ENCODE peak calls at places on chromosomes 4 and X, in seven cellular contexts. F is SK-N-SH, R is Panc1, G is stomach, Q is GM23248, Z is Peyer's patch, U is heart right ventricle. P is an unnamed sample.

GRCh38 chr4:8350841-8351461 is 81.4 kb downstream of the HTRA3 start:
- DNase-seq in F (peak; percentile 22), R (no peak), G (peak; percentile 24), Q (no peak), Z (no peak), U (no peak), P (no peak)

GRCh38 chr4:177573487-177573886 is 131.2 kb upstream of the AGA start:
- DNase-seq in F (no peak), R (no peak), G (no peak), Q (peak; percentile 87), Z (no peak), U (no peak), P (peak; percentile 69)

GRCh38 chrX:46573331-46573895 is at the start of gene CHST7:
- DNase-seq in F (peak; percentile 81), R (no peak), G (peak; percentile 52), Q (peak; percentile 81), Z (peak; percentile 61), U (peak; percentile 79), P (no peak)

GRCh38 chr4:147782087-147782781 is 50.3 kb downstream of the ARHGAP10 start:
- DNase-seq in F (no peak), R (no peak), G (no peak), Q (peak; percentile 49), Z (no peak), U (no peak), P (no peak)

GRCh38 chrX:13377537-13377936 is 57.7 kb upstream of the ATXN3L start:
- DNase-seq in F (peak; percentile 61), R (no peak), G (no peak), Q (peak; percentile 69), Z (no peak), U (no peak), P (peak; percentile 76)

GRCh38 chrX:139877710-139878414 is 55.0 kb downstream of the ATP11C start:
- DNase-seq in F (no peak), R (no peak), G (no peak), Q (peak; percentile 5), Z (no peak), U (no peak), P (no peak)

GRCh38 chrX:82218361-82218760 is 1016.5 kb downstream of the SH3BGRL start:
- DNase-seq in F (peak; percentile 8), R (no peak), G (no peak), Q (peak; percentile 23), Z (no peak), U (no peak), P (no peak)

GRCh38 chrX:150982235-150982785 is 825 bp upstream of the HMGB3 start:
- DNase-seq in F (no peak), R (no peak), G (no peak), Q (peak; percentile 45), Z (no peak), U (no peak), P (no peak)

GRCh38 chr4:183370786-183371185 is 48.6 kb upstream of the CLDN24 start:
- DNase-seq in F (no peak), R (no peak), G (no peak), Q (no peak), Z (no peak), U (no peak), P (no peak)

GRCh38 chrX:83510466-83511181 is 2.5 kb downstream of the POU3F4 start:
- DNase-seq in F (peak; percentile 10), R (no peak), G (no peak), Q (no peak), Z (no peak), U (no peak), P (no peak)

GRCh38 chrX:83508006-83508405 is at the start of gene POU3F4:
- DNase-seq in F (no peak), R (no peak), G (no peak), Q (peak; percentile 4), Z (no peak), U (no peak), P (no peak)

GRCh38 chrX:83508526-83509245 is 596 bp downstream of the POU3F4 start:
- DNase-seq in F (no peak), R (no peak), G (no peak), Q (no peak), Z (no peak), U (no peak), P (no peak)

GRCh38 chrX:83511208-83511607 is 3.1 kb downstream of the POU3F4 start:
- DNase-seq in F (peak; percentile 21), R (no peak), G (no peak), Q (no peak), Z (no peak), U (no peak), P (no peak)

DNA sequence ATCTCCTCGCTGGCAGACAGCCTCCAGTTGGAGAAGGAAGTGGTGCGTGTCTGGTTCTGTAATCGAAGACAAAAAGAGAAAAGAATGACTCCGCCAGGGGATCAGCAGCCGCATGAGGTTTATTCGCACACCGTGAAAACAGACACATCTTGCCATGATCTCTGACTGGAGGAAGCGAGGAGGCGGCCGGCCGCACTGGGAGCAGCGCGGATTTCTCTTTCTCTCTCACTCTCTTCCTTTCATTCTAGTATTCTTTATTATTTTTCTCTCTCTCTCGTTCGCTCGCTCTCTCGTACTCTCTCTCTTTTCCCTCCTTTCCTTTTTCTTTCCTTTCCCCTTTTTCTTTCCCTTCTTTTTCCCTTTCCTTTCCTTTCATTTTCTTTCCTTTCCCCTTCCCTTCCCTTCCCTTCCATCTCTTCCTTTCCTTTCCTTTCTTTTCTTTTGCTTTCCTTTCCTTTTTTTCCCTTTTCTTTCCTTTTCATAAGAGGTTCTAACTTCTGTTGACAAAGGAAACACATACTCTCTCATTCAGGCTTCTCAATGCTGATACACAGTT is 1.2 kb downstream of the POU3F4 start:
- DNase-seq in F (no peak), R (no peak), G (no peak), Q (no peak), Z (no peak), U (no peak), P (no peak)
- H3K4me3 ChIP-seq in F (no peak overlapping the region), R (no peak overlapping the region), G (no peak overlapping the region), Q (no peak overlapping the region), Z (no peak overlapping the region), U (no peak overlapping the region), P (no peak overlapping the region)

GRCh38 chrX:108734426-108734825 is 1.9 kb downstream of the IRS4 start:
- DNase-seq in F (peak; percentile 10), R (no peak), G (no peak), Q (no peak), Z (no peak), U (no peak), P (no peak)
- H3K4me3 ChIP-seq in F (no peak overlapping the region), R (no peak overlapping the region), G (no peak overlapping the region), Q (no peak overlapping the region), Z (no peak overlapping the region), U (no peak overlapping the region), P (no peak overlapping the region)

DNA sequence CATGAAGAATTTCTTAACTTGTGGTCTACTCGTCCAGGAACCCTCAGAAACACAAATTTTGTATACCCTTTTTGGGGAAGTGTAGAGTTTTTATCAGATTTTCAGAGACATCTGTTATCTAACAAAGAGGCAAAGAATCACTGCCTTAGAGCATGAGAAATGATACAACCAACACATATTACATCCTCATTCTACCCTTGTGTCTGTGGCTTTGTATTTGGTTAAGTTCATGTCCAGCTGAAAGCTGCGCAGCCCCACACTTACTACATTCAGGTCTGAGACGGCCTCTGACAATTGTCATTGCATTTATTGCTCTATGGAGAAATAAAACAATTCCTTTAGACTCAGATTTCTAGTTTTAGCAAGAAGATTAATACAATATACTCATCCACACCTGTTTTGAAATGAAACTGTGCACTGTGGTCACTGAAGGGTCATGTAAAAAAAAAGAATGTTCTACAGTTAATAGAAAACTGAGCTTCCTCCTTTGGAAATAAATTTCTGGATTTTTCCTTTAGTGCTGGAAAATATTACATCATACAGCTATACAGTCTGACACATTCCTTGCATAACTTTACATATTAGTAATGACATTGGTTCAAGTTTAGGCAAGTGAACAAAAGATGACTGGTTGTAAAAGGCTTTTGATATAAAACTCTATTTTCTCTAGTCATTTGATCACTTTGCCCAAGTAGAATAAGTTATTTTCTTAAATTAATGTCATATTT is 39.8 kb downstream of the GLRB start:
- DNase-seq in F (no peak), R (peak; percentile 7), G (no peak), Q (peak; percentile 81), Z (no peak), U (no peak), P (peak; percentile 17)
- H3K4me3 ChIP-seq in F (no peak overlapping the region), R (no peak overlapping the region), G (no peak overlapping the region), Q (no peak overlapping the region), Z (no peak overlapping the region), U (no peak overlapping the region), P (no peak overlapping the region)

DNA sequence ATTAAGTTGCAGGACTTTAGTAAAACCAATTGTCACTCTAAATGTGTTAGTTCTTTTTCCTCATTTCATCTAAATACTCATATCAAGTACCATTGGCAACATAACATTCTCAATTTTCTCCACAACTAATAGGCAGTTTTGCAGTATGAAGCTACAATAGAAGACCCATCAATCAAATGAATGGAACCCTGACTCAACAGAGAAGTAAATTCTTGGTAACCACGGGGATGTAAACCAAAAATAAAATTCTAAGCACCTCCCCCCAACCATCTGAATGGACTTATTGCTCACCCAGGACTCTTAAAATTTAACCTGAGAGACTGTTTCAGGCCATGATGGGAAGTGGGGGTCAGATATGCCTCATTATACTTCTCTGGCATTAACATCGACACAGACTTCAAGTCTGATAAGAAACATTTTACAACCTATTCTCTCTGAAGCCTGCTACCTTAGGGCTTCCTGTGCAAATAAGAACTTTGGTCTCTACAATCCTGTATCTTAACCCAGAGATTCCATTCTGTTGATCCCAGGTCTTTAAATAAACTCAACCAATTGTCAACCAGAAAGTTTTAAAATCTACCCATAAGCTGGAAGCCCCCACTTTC is 620.9 kb downstream of the TLL1 start:
- DNase-seq in F (no peak), R (no peak), G (no peak), Q (no peak), Z (no peak), U (no peak), P (no peak)
- H3K4me3 ChIP-seq in F (no peak overlapping the region), R (no peak overlapping the region), G (no peak overlapping the region), Q (no peak overlapping the region), Z (no peak overlapping the region), U (no peak overlapping the region), P (no peak overlapping the region)

GRCh38 chr4:153341575-153342090 is 2.9 kb upstream of the MND1 start:
- DNase-seq in F (no peak), R (no peak), G (no peak), Q (peak; percentile 53), Z (no peak), U (no peak), P (no peak)
- H3K4me3 ChIP-seq in F (no peak overlapping the region), R (no peak overlapping the region), G (no peak overlapping the region), Q (no peak overlapping the region), Z (no peak overlapping the region), U (no peak overlapping the region), P (no peak overlapping the region)

GRCh38 chrX:17567173-17567572 is 170.1 kb upstream of the SCML1 start:
- DNase-seq in F (no peak), R (no peak), G (no peak), Q (peak; percentile 49), Z (no peak), U (no peak), P (no peak)
- H3K4me3 ChIP-seq in F (no peak overlapping the region), R (no peak overlapping the region), G (no peak overlapping the region), Q (no peak overlapping the region), Z (no peak overlapping the region), U (no peak overlapping the region), P (no peak overlapping the region)

DNA sequence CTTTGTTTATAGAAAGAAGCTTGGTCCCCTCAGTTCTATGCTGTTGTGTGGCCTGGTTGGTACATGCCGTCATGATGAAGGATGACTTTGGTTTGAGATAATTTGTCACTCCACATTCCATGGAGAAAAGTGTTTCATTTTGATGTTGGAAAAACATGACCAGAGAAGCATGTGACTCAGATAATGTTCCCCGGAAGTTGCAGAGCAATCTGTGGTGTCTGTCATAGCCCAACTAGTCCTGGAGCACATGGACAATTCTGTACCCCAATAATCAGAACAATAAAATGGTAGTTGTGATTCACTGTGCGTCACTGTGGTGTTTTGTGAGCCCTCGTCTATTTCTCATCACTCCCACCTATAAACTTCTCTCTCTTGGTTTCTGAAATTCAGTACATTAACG is 85.1 kb downstream of the PDK3 start:
- DNase-seq in F (no peak), R (no peak), G (no peak), Q (no peak), Z (no peak), U (no peak), P (no peak)
- H3K4me3 ChIP-seq in F (no peak overlapping the region), R (no peak overlapping the region), G (no peak overlapping the region), Q (no peak overlapping the region), Z (no peak overlapping the region), U (no peak overlapping the region), P (no peak overlapping the region)

P was measured in AG04449.